ENCODE peak calls at places on chromosome 6, in eight cellular contexts. R is heart left ventricle, J is DND-41, U is lung, V is tibial artery, W is fibroblast of villous mesenchyme, H is psoas muscle, P is heart right ventricle. Z is an unnamed sample.

GRCh38 chr6:72322778-72323177 is 299.1 kb upstream of the KCNQ5 start:
- DNase-seq in R (no peak), J (no peak), U (no peak), V (no peak), W (no peak), H (no peak), P (no peak), Z (no peak)

GRCh38 chr6:156780117-156780641 is 3.0 kb downstream of the ARID1B start:
- DNase-seq in R (peak; percentile 37), J (peak; percentile 66), U (peak; percentile 56), V (peak; percentile 64), W (peak; percentile 94), H (no peak), P (peak; percentile 39), Z (no peak)

GRCh38 chr6:163334264-163334663 is 80.3 kb upstream of the QKI start:
- DNase-seq in R (no peak), J (no peak), U (no peak), V (no peak), W (peak; percentile 68), H (no peak), P (no peak), Z (no peak)

GRCh38 chr6:39088331-39088730 is 26.7 kb downstream of the SAYSD1 start:
- DNase-seq in R (peak; percentile 52), J (no peak), U (peak; percentile 51), V (peak; percentile 46), W (peak; percentile 54), H (no peak), P (peak; percentile 55), Z (no peak)

GRCh38 chr6:69022991-69023390 is 387.9 kb downstream of the ADGRB3 start:
- DNase-seq in R (no peak), J (no peak), U (no peak), V (no peak), W (peak; percentile 49), H (no peak), P (no peak), Z (no peak)

GRCh38 chr6:160275511-160276003 is 16.9 kb upstream of the SLC22A2 start:
- DNase-seq in R (no peak), J (no peak), U (no peak), V (no peak), W (no peak), H (peak; percentile 93), P (no peak), Z (no peak)

GRCh38 chr6:111604259-111605099 is 1.2 kb downstream of the TRAF3IP2 start:
- DNase-seq in R (peak; percentile 77), J (no peak), U (peak; percentile 50), V (peak; percentile 89), W (peak; percentile 89), H (peak; percentile 91), P (peak; percentile 78), Z (peak; percentile 42)

GRCh38 chr6:31016659-31017299 is 6.5 kb downstream of the MUC22 start:
- DNase-seq in R (no peak), J (no peak), U (no peak), V (no peak), W (no peak), H (no peak), P (no peak), Z (no peak)

GRCh38 chr6:135875446-135875845 is 23.9 kb downstream of the PDE7B start:
- DNase-seq in R (no peak), J (no peak), U (no peak), V (no peak), W (peak; percentile 66), H (no peak), P (no peak), Z (no peak)
- TF ChIP-seq CTCF in R (no peak), J (no peak), U (no peak), V (no peak), W (no peak), H (no peak), P (no peak), Z (no peak)

DNA sequence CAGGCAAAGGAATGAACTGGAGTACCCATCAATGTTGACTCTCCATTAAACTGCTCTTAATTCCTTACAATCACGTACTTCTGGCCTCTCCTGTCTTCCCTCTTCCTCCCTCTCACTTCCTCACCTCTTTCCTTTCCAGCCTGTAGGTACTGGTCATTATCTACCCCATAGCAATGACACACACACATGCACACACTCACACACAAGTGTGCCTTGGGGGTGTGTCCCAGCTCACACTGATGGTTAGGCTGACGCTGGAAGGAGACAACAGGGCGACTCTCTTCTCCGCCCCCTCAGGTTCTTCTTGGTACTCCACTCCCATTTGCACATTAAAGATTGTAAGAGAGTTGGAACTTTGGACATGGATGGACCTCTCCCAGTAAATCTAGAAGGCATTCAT is 14.0 kb upstream of the SERPINB9 start:
- DNase-seq in R (no peak), J (no peak), U (peak; percentile 23), V (no peak), W (no peak), H (no peak), P (no peak), Z (no peak)
- TF ChIP-seq CTCF in R (no peak), J (no peak), U (no peak), V (no peak), W (no peak), H (no peak), P (no peak), Z (no peak)

GRCh38 chr6:42084889-42085288 is 34.6 kb downstream of the TAF8 start:
- DNase-seq in R (no peak), J (no peak), U (no peak), V (no peak), W (no peak), H (no peak), P (no peak), Z (no peak)
- TF ChIP-seq CTCF in R (no peak), J (peak; percentile 22), U (no peak), V (no peak), W (peak; percentile 22), H (no peak), P (no peak), Z (no peak)

DNA sequence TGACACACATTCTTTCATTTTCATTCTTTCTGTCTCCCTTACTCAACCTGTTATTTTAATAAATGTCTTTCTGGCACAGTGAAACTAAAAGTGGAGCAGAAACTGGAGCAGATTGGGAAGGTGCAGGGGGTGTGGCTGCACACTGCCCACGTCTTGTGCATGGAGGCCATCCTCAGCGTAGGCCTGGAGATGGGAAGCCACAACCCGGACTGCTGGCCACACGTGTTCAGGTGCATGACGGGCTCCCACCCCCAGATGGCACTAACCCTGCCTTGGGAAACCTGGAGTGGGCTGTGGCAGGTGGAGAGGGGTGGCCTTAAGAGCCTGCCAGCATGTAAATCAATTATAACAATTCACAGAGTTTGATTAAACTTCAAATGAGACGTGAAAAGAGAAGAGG is 71.4 kb upstream of the PBOV1 start:
- DNase-seq in R (no peak), J (no peak), U (no peak), V (no peak), W (no peak), H (no peak), P (no peak), Z (no peak)
- TF ChIP-seq CTCF in R (peak; percentile 39), J (peak; percentile 21), U (no peak), V (no peak), W (no peak), H (no peak), P (peak; percentile 29), Z (no peak)

DNA sequence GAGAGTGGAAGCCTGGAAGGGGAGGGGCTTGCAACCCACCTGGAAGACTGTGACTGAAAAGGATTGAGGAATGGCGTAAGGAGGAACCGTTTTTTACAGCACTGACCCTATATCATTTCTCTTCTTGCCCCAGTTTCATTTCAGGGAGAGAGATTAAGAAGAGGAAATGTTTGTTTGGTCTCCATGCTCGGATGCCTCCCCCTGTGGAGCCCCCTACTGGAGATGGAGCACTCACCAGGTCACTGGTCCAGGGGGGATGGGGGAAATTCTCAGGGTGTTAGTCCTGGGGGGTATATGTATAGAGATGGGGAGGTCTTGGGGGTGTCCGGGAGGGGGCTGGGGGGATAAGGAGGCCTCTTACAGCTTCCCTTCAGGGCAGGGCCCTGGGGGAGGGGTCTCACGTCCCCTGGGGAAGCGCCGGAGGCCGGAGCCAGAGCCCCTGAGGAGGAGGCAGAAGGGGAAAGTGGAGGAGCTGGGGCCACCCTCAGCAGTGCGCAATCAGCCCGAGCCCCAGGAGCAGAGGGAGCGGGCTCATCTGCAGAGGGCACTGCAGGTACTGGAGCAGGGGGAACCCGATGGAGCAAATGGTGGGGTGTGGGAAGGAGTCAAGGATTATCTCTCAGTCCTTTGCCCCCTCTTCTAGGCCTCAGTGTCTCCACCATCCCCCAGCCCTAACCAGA is 3.2 kb downstream of the CUTA start:
- DNase-seq in R (no peak), J (no peak), U (no peak), V (no peak), W (no peak), H (no peak), P (no peak), Z (no peak)
- TF ChIP-seq CTCF in R (peak; percentile 28), J (peak; percentile 56), U (no peak), V (no peak), W (peak; percentile 53), H (no peak), P (no peak), Z (no peak)

DNA sequence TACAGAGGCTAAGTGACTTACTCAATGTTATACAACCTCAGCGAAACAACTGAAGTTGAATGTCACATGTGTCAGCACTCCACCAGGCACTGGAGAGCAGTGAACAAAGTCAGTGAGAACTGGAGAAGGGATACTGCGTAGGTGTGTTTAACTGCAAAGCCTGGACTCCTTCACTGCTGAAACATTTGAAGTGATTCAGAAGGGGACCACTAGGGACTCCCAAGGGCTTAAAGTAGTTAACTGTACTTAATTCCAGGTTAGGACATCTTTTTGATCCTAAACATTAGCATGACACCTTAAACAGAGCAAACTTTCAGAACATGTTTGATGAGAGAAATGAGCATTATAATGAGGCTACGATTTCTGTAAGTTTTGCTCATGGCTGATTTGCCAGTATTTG is 45.0 kb upstream of the ZBTB24 start:
- DNase-seq in R (no peak), J (no peak), U (no peak), V (no peak), W (no peak), H (no peak), P (no peak), Z (no peak)
- TF ChIP-seq CTCF in R (no peak), J (peak; percentile 50), U (no peak), V (no peak), W (peak; percentile 37), H (no peak), P (no peak), Z (no peak)

DNA sequence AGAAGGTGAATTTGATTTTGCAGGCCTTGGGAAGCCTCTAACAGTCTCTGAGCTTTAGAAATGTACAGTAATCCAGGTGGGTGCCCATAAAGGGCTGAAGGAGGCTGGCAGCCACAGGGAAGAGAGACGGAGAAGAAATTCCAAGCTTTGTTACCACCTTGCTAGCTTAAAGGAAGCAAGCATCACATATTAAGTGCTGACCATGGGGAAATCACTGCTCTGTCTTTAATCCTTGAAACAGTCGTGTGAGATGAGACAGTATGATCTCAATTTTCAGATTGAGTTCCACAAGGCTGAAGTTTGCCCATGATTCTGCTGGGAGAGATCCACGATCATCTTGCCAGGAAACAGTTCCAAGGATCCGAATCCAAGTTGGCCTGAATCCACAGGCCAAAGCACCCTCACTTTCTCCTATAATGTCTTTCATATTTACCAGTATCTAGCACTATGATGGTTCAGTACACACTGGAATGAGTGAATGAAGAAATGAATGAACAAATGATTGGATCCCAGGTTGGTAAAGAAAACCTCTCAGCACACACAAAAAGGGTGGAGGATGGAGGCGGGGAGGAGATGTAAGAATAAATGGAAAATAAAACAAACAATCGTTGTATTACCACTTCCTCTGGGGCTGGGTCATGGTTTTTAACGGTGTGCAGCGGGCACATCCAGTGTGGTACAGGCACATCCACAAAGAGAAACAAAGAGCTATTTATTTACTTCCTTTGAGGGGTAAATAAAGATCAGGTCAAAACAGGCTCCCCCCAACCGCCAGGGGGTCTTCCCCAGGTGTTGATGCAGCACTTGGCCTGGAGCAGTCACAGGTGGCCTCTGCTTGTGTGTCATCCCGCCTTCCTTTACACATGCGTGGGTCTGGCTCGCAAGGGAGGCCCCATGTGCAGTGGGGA is 28.2 kb upstream of the TAF8 start:
- DNase-seq in R (no peak), J (peak; percentile 96), U (no peak), V (no peak), W (no peak), H (no peak), P (no peak), Z (no peak)
- TF ChIP-seq CTCF in R (no peak), J (peak; percentile 41), U (no peak), V (no peak), W (no peak), H (no peak), P (no peak), Z (no peak)